ENCODE peak calls at places on chromosomes 13 and 19, in eight cellular contexts. W is effector memory CD8-positive, alpha-beta T cell; P is dorsolateral prefrontal cortex; A is NCI-H2081; H is upper lobe of left lung; T is activated naive CD8-positive, alpha-beta T cell treated with anti-CD3 and anti-CD28 coated beads, Interleukin-2, amount 50 U/mL, for 24 hours; J is CD4-positive, CD25-positive, alpha-beta regulatory T cell; E is stomach. Y is an unnamed sample.

GRCh38 chr19:55694241-55694655 is 19.2 kb downstream of the EPN1 start:
- DNase-seq in E (no peak), T (no peak), H (no peak), J (no peak), A (no peak), W (no peak), P (no peak), Y (no peak)

GRCh38 chr13:101258071-101258470 is 158.2 kb downstream of the NALCN start:
- DNase-seq in A (no peak), W (peak), P (no peak), H (no peak), J (no peak), T (peak), E (no peak), Y (no peak)

GRCh38 chr13:111852701-111853100 is 214.2 kb upstream of the SOX1 start:
- DNase-seq in J (no peak), T (no peak), P (no peak), W (no peak), E (no peak), A (peak), H (no peak), Y (no peak)

GRCh38 chr13:41344358-41344757 is 33.3 kb downstream of the NAA16 start:
- DNase-seq in E (no peak), H (no peak), J (no peak), A (no peak), T (no peak), W (no peak), P (no peak), Y (no peak)

GRCh38 chr19:31135841-31136240 is 213.4 kb downstream of the TSHZ3 start:
- DNase-seq in A (no peak), T (no peak), J (no peak), W (no peak), E (no peak), P (no peak), H (no peak), Y (no peak)

GRCh38 chr19:35153701-35154534 is 617 bp upstream of the FXYD5 start:
- DNase-seq in J (peak), H (peak), T (peak), A (no peak), E (peak), W (peak), P (no peak), Y (peak)

GRCh38 chr19:47157455-47158321 is 27.1 kb downstream of the SAE1 start:
- DNase-seq in A (no peak), W (no peak), E (peak), H (peak), P (no peak), J (peak), T (peak), Y (no peak)

GRCh38 chr13:24161980-24162517 is 1.5 kb downstream of the SPATA13 start:
- DNase-seq in J (no peak), P (no peak), A (no peak), E (peak), T (no peak), W (no peak), H (no peak), Y (no peak)

GRCh38 chr19:6947745-6948144 is 60.4 kb downstream of the ADGRE1 start:
- DNase-seq in T (peak), W (no peak), E (no peak), A (no peak), H (peak), J (no peak), P (no peak), Y (no peak)

Y was measured in upper lobe of right lung.